ENCODE peak calls at places on chromosomes 2 and 18, in five cellular contexts. N is H1, K is AG09319, J is left ventricle myocardium inferior, C is HL-60. Z is an unnamed sample.

GRCh38 chr2:57862727-57863126 is 183.9 kb upstream of the VRK2 start:
- DNase-seq in N (no peak), J (no peak), C (no peak), K (no peak), Z (no peak)

GRCh38 chr2:235334179-235334578 is 159.7 kb upstream of the AGAP1 start:
- DNase-seq in N (no peak), K (no peak), C (no peak), J (no peak), Z (no peak)

GRCh38 chr2:233441161-233442027 is 87.1 kb downstream of the DGKD start:
- DNase-seq in C (no peak), N (no peak), K (no peak), J (no peak), Z (no peak)

GRCh38 chr2:174902491-174903242 is 102.5 kb downstream of the CHN1 start:
- DNase-seq in C (no peak), N (no peak), K (no peak), J (no peak), Z (no peak)

GRCh38 chr2:42513252-42513918 is 19.6 kb upstream of the KCNG3 start:
- DNase-seq in K (peak), J (no peak), C (peak), N (no peak), Z (no peak)

GRCh38 chr2:2657121-2657962 is 326.3 kb upstream of the MYT1L start:
- DNase-seq in J (no peak), N (no peak), K (no peak), C (no peak), Z (no peak)

GRCh38 chr2:41032715-41033114 is 580.8 kb upstream of the SLC8A1 start:
- DNase-seq in J (no peak), C (no peak), N (no peak), K (no peak), Z (no peak)

GRCh38 chr2:69956580-69956979 is 4.9 kb downstream of the ASPRV1 start:
- DNase-seq in C (no peak), N (no peak), K (no peak), J (no peak), Z (no peak)

GRCh38 chr2:108938069-108938710 is 50.8 kb downstream of the EDAR start:
- DNase-seq in N (no peak), J (no peak), K (no peak), C (peak), Z (no peak)

GRCh38 chr2:23593396-23594078 is 208.6 kb downstream of the KLHL29 start:
- DNase-seq in C (no peak), J (no peak), N (no peak), K (no peak), Z (no peak)

GRCh38 chr18:39946623-39947061 is 2008.4 kb upstream of the PIK3C3 start:
- DNase-seq in J (no peak), C (no peak), K (no peak), N (no peak), Z (no peak)

GRCh38 chr18:59501876-59502221 is 142.8 kb upstream of the LMAN1 start:
- DNase-seq in N (no peak), J (no peak), C (no peak), K (no peak), Z (no peak)

GRCh38 chr2:226981731-226982373 is 146.0 kb downstream of the RHBDD1 start:
- DNase-seq in J (no peak), N (no peak), C (no peak), K (no peak), Z (no peak)

GRCh38 chr18:22221350-22221749 is 52.0 kb downstream of the GATA6 start:
- DNase-seq in J (no peak), K (no peak), N (no peak), C (peak), Z (no peak)

GRCh38 chr2:207408086-207408794 is 121.5 kb upstream of the CREB1 start:
- DNase-seq in N (no peak), K (no peak), C (no peak), J (no peak), Z (no peak)

GRCh38 chr2:52810460-52810859 is 957.1 kb upstream of the CHAC2 start:
- DNase-seq in C (no peak), K (no peak), J (no peak), N (no peak), Z (no peak)

GRCh38 chr2:189818249-189819038 is 34.2 kb downstream of the PMS1 start:
- DNase-seq in K (no peak), J (no peak), C (no peak), N (no peak), Z (no peak)

GRCh38 chr18:65968605-65969004 is 217.8 kb downstream of the CDH7 start:
- DNase-seq in N (no peak), K (no peak), C (no peak), J (no peak), Z (no peak)

GRCh38 chr2:134706587-134707329 is 12.0 kb downstream of the TMEM163 start:
- DNase-seq in J (no peak), N (no peak), K (no peak), C (no peak), Z (no peak)

GRCh38 chr2:240162531-240162930 is 22.1 kb upstream of the OTOS start:
- DNase-seq in K (no peak), C (no peak), J (no peak), N (no peak), Z (no peak)

GRCh38 chr2:85178980-85179411 is 45.8 kb downstream of the TCF7L1 start:
- DNase-seq in C (no peak), K (no peak), J (no peak), N (no peak), Z (no peak)

GRCh38 chr2:85179541-85179940 is 46.3 kb downstream of the TCF7L1 start:
- DNase-seq in N (no peak), J (no peak), C (no peak), K (no peak), Z (no peak)

GRCh38 chr2:85177031-85177824 is 44.0 kb downstream of the TCF7L1 start:
- DNase-seq in K (no peak), C (no peak), N (no peak), J (no peak), Z (no peak)

GRCh38 chr2:85180322-85181092 is 47.3 kb downstream of the TCF7L1 start:
- DNase-seq in N (no peak), C (no peak), J (no peak), K (no peak), Z (no peak)

DNA sequence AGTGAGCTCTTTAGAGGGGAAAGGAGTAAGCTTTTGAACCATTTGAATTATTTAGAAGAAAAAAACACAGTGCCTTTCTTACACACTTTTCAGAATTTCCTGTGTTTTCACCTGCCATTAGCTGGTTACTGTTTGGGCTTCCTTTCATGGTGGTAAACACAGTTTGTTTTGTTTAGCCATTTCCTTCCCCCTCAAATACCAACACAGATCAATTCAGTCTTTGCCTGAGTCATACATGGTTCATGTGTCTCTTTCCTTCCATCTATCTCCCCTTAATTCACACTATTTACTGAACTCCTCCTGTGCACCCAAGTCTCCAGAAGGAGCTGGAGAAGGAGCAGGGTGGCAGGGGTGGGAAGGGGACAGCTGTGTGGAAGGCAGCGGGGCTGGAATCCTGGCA is 45.0 kb downstream of the TCF7L1 start:
- DNase-seq in C (no peak), J (no peak), N (no peak), K (no peak), Z (no peak)
- TF ChIP-seq CTCF in C (no peak), J (no peak), N (no peak), K (no peak), Z (no peak)

DNA sequence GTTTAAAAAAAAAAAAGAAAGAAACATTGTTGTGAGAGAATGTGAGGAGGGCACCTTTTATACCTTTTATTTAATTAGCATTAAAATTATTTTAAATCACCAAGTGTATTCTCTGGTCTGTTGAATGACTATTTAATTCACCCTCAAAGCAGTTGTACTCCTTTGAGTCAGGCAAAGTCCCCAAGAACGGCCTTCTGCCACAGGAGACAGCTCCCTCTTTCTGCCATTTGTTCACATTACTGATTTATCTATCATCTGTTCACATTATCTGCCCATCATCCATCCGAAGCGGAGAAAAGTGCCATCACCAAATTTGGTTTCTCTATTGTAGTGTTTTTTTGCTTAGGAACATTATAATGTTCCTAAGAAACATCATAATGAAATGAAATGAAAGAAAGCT is 240.7 kb upstream of the DPP10 start:
- DNase-seq in J (no peak), C (peak), K (no peak), N (no peak), Z (no peak)
- TF ChIP-seq CTCF in J (no peak), C (no peak), K (no peak), N (no peak), Z (peak)

DNA sequence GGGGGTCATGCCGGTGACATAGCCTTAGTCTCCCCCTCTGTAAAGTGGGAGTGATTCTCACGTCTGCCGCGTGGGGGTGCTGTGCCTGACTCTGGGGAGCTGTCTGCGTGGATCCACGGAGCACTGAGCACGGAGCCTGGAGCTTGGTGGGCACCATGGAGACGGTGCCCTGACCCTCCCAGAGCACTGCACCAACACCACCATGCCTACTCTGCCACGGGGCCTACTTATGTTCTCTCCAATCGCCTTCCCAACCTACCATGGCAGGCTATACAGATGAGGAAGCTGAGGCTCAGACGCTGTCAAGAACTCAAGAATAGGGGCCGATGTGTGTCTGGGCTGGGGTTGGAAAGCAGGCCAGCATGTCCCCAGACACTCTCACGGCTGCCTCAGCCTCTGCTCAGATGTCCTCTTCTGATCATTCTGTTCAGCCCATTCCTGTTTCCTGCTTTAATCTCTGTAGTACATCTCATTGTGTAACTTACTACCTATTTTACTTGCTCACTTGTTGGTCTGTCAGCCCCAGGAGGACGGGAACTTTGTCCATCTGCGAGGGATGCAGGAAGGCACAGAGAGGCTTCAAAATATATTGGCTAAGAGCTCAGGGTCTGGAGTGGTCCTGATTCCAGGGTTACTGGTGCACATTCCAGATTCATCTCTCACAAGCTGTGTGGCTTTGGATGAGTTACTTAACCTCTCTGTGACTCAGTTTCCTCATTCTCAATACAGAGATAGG is 168.1 kb upstream of the HS6ST1 start:
- DNase-seq in K (no peak), N (no peak), J (no peak), C (no peak), Z (no peak)
- TF ChIP-seq CTCF in K (no peak), N (peak), J (no peak), C (no peak), Z (no peak)

GRCh38 chr2:11123856-11124759 is 31.2 kb upstream of the SLC66A3 start:
- DNase-seq in J (peak), C (peak), N (peak), K (peak), Z (peak)
- TF ChIP-seq CTCF in J (peak), C (peak), N (peak), K (peak), Z (peak)

GRCh38 chr2:159438720-159439353 is 152.3 kb upstream of the WDSUB1 start:
- DNase-seq in C (no peak), J (no peak), K (no peak), N (no peak), Z (no peak)

GRCh38 chr2:159441182-159441581 is 154.7 kb upstream of the WDSUB1 start:
- DNase-seq in N (no peak), C (no peak), K (no peak), J (no peak), Z (no peak)

GRCh38 chr2:159438284-159438683 is 151.8 kb upstream of the WDSUB1 start:
- DNase-seq in J (no peak), C (no peak), N (no peak), K (no peak), Z (no peak)

GRCh38 chr2:159442159-159442852 is 155.8 kb upstream of the WDSUB1 start:
- DNase-seq in J (no peak), C (no peak), K (no peak), N (no peak), Z (no peak)

GRCh38 chr2:159439421-159439820 is 152.9 kb upstream of the WDSUB1 start:
- DNase-seq in K (no peak), N (no peak), C (no peak), J (no peak), Z (no peak)
- TF ChIP-seq CTCF in K (no peak), N (no peak), C (no peak), J (no peak), Z (no peak)

DNA sequence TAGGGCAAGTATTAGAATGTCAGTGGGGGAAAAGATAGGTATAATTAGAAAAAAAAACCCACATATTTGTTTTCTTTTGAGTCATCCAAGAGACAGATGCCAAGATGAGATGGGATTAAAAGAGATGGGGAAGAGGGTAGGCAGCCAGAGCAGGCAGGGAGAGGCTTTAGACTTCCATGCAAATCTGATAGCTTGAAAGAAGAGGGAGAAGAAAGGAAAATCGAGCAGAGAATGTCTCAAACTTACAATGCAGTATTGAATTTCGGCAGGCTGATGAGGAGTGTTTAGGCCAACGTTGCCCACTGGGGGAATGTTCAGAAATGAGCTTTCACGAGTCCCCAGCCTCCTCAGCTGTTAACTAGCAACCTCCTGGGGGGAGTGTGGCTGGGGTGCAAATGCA is 91.3 kb downstream of the SPATS2L start:
- DNase-seq in N (no peak), C (no peak), K (no peak), J (no peak), Z (no peak)
- TF ChIP-seq CTCF in N (no peak), C (no peak), K (no peak), J (no peak), Z (no peak)

DNA sequence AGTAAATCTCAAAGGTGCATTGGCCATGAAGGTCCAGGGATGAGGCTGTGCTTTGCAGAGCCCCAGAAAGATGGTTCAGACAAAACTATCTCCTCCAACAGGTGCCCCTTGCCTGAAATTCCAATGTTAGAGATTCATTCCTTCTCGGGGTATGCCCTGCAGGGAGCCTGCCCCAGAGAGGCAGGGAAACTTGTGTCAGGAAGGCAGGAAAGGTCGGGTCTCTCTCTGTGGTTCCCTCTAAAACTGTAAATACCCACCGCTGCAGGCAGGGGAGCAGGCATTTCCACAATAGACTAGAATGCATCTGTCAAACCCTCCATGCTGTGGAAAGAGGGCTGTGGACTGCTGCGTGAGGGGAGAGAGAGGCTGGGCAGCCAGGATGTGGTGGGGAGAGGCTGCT is 207.8 kb upstream of the SMAD2 start:
- DNase-seq in J (no peak), N (no peak), C (no peak), K (no peak), Z (no peak)
- TF ChIP-seq CTCF in J (no peak), N (no peak), C (no peak), K (no peak), Z (no peak)

GRCh38 chr2:141947715-141948114 is 183.1 kb downstream of the LRP1B start:
- DNase-seq in J (no peak), N (no peak), C (no peak), K (no peak), Z (no peak)

GRCh38 chr2:141941224-141941714 is 189.5 kb downstream of the LRP1B start:
- DNase-seq in K (no peak), C (no peak), J (no peak), N (no peak), Z (no peak)

GRCh38 chr2:141940709-141941108 is 190.1 kb downstream of the LRP1B start:
- DNase-seq in K (no peak), N (no peak), J (no peak), C (no peak), Z (no peak)

GRCh38 chr2:141946016-141946415 is 184.8 kb downstream of the LRP1B start:
- DNase-seq in C (no peak), J (no peak), K (no peak), N (no peak), Z (no peak)

DNA sequence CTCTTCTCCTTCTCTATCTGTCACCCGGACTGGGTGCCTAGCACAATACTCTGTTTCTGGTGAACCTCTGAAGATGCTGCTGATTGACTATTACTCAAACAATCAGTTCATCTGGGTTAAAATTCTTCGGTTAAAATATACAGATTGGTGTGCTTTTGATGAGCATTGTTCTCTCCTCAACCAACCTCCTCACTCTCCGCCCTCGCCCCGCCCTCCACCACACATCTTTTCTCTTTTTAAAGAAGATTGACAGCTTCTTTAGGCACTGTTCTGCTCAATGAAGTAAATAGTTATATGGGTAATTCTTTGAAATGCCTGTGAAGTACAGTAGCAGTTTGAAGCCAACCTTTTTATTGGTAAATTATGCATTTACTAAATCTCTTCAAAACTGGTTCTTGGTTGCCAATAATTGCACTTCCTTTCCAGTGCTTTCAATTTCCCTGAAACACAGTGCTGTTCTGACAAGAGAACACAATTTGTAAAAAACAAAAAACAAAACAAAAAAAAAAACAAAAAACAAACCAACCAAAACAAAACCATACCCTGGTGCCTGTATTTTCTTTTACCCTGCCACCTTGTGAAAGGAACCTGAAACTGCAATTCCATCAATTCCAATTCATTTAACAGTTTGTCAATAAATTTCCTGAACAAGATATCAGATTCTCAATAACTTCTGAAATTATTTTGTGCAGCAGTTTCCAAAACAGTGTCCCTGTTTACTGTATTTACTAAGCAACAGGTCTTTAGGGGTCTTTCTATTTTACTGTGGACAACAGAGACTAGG is 188.6 kb downstream of the LRP1B start:
- DNase-seq in C (no peak), K (no peak), N (no peak), J (no peak), Z (no peak)
- TF ChIP-seq CTCF in C (no peak), K (peak), N (no peak), J (no peak), Z (peak)

GRCh38 chr18:37551249-37551648 is 14.3 kb downstream of the CELF4 start:
- DNase-seq in C (no peak), K (no peak), N (no peak), J (no peak), Z (no peak)

GRCh38 chr18:37552296-37552695 is 13.3 kb downstream of the CELF4 start:
- DNase-seq in K (no peak), C (no peak), J (no peak), N (no peak), Z (no peak)

GRCh38 chr18:37554399-37554787 is 11.2 kb downstream of the CELF4 start:
- DNase-seq in C (no peak), N (peak), J (no peak), K (no peak), Z (no peak)

GRCh38 chr18:37551846-37552245 is 13.8 kb downstream of the CELF4 start:
- DNase-seq in J (no peak), K (no peak), N (no peak), C (no peak), Z (no peak)

GRCh38 chr18:37553633-37554398 is 11.8 kb downstream of the CELF4 start:
- DNase-seq in N (no peak), K (no peak), C (no peak), J (no peak), Z (no peak)
- TF ChIP-seq CTCF in N (peak), K (no peak), C (peak), J (peak), Z (no peak)

GRCh38 chr2:192741889-192742288 is 547.2 kb upstream of the TMEFF2 start:
- DNase-seq in J (no peak), C (no peak), K (no peak), N (no peak), Z (no peak)
- TF ChIP-seq CTCF in J (no peak), C (no peak), K (no peak), N (no peak), Z (peak)

Z was measured in D721Med.